ENCODE peak calls at places on chromosomes 6 and 20, in six cellular contexts. One of them, this sample, is unnamed.

GRCh38 chr6:107704377-107705013 is 119.6 kb downstream of the SCML4 start:
- DNase-seq in HFFc6: peak
- DNase-seq in spleen: no peak
- DNase-seq in neural crest cell: peak
- DNase-seq in CD8-positive, alpha-beta T cell: no peak
- DNase-seq in astrocyte of the spinal cord: peak
- DNase-seq in this sample: no peak

GRCh38 chr6:11272491-11273192 is 40.2 kb upstream of the NEDD9 start:
- DNase-seq in HFFc6: no peak
- DNase-seq in spleen: no peak
- DNase-seq in neural crest cell: no peak
- DNase-seq in CD8-positive, alpha-beta T cell: no peak
- DNase-seq in astrocyte of the spinal cord: no peak
- DNase-seq in this sample: no peak

GRCh38 chr20:14284443-14284842 is 53.0 kb downstream of the FLRT3 start:
- DNase-seq in HFFc6: no peak
- DNase-seq in spleen: no peak
- DNase-seq in neural crest cell: no peak
- DNase-seq in CD8-positive, alpha-beta T cell: no peak
- DNase-seq in astrocyte of the spinal cord: no peak
- DNase-seq in this sample: no peak

GRCh38 chr6:29953706-29954105 is 11.4 kb downstream of the HLA-A start:
- DNase-seq in HFFc6: no peak
- DNase-seq in spleen: no peak
- DNase-seq in neural crest cell: no peak
- DNase-seq in CD8-positive, alpha-beta T cell: no peak
- DNase-seq in astrocyte of the spinal cord: no peak
- DNase-seq in this sample: no peak

GRCh38 chr6:150874184-150874583 is 8.7 kb downstream of the MTHFD1L start:
- DNase-seq in HFFc6: no peak
- DNase-seq in spleen: no peak
- DNase-seq in neural crest cell: no peak
- DNase-seq in CD8-positive, alpha-beta T cell: no peak
- DNase-seq in astrocyte of the spinal cord: no peak
- DNase-seq in this sample: no peak

GRCh38 chr6:41940759-41941279 is 789 bp downstream of the CCND3 start:
- DNase-seq in HFFc6: peak
- DNase-seq in spleen: peak
- DNase-seq in neural crest cell: no peak
- DNase-seq in CD8-positive, alpha-beta T cell: peak
- DNase-seq in astrocyte of the spinal cord: peak
- DNase-seq in this sample: no peak

GRCh38 chr6:166960609-166960978 is 4.2 kb upstream of the RNASET2 start:
- DNase-seq in HFFc6: no peak
- DNase-seq in spleen: no peak
- DNase-seq in neural crest cell: no peak
- DNase-seq in CD8-positive, alpha-beta T cell: no peak
- DNase-seq in astrocyte of the spinal cord: no peak
- DNase-seq in this sample: no peak

GRCh38 chr20:41412324-41412723 is 45.7 kb upstream of the EMILIN3 start:
- DNase-seq in HFFc6: no peak
- DNase-seq in spleen: no peak
- DNase-seq in neural crest cell: no peak
- DNase-seq in CD8-positive, alpha-beta T cell: no peak
- DNase-seq in astrocyte of the spinal cord: no peak
- DNase-seq in this sample: no peak

GRCh38 chr20:5797165-5797564 is 47.0 kb downstream of the SHLD1 start:
- DNase-seq in HFFc6: no peak
- DNase-seq in spleen: no peak
- DNase-seq in neural crest cell: no peak
- DNase-seq in CD8-positive, alpha-beta T cell: no peak
- DNase-seq in astrocyte of the spinal cord: no peak
- DNase-seq in this sample: no peak

GRCh38 chr20:5703542-5704215 is 46.5 kb upstream of the SHLD1 start:
- DNase-seq in HFFc6: no peak
- DNase-seq in spleen: no peak
- DNase-seq in neural crest cell: no peak
- DNase-seq in CD8-positive, alpha-beta T cell: no peak
- DNase-seq in astrocyte of the spinal cord: no peak
- DNase-seq in this sample: no peak

GRCh38 chr20:36779656-36780025 is 6.1 kb upstream of the DSN1 start:
- DNase-seq in HFFc6: no peak
- DNase-seq in spleen: peak
- DNase-seq in neural crest cell: no peak
- DNase-seq in CD8-positive, alpha-beta T cell: no peak
- DNase-seq in astrocyte of the spinal cord: no peak
- DNase-seq in this sample: no peak

GRCh38 chr6:131061771-131062160 is 1.3 kb downstream of the EPB41L2 start:
- DNase-seq in HFFc6: no peak
- DNase-seq in spleen: no peak
- DNase-seq in neural crest cell: no peak
- DNase-seq in CD8-positive, alpha-beta T cell: no peak
- DNase-seq in astrocyte of the spinal cord: no peak
- DNase-seq in this sample: no peak

GRCh38 chr6:129766959-129767728 is 57.2 kb upstream of the ARHGAP18 start:
- DNase-seq in HFFc6: peak
- DNase-seq in spleen: peak
- DNase-seq in neural crest cell: peak
- DNase-seq in CD8-positive, alpha-beta T cell: peak
- DNase-seq in astrocyte of the spinal cord: peak
- DNase-seq in this sample: no peak

GRCh38 chr6:5684320-5684719 is 322.4 kb downstream of the NRN1 start:
- DNase-seq in HFFc6: no peak
- DNase-seq in spleen: no peak
- DNase-seq in neural crest cell: no peak
- DNase-seq in CD8-positive, alpha-beta T cell: no peak
- DNase-seq in astrocyte of the spinal cord: peak
- DNase-seq in this sample: no peak

GRCh38 chr20:15643713-15644112 is 929.5 kb downstream of the KIF16B start:
- DNase-seq in HFFc6: no peak
- DNase-seq in spleen: no peak
- DNase-seq in neural crest cell: no peak
- DNase-seq in CD8-positive, alpha-beta T cell: no peak
- DNase-seq in astrocyte of the spinal cord: peak
- DNase-seq in this sample: no peak

GRCh38 chr6:159421586-159421985 is 252.4 kb downstream of the FNDC1 start:
- DNase-seq in HFFc6: no peak
- DNase-seq in spleen: no peak
- DNase-seq in neural crest cell: no peak
- DNase-seq in CD8-positive, alpha-beta T cell: no peak
- DNase-seq in astrocyte of the spinal cord: no peak
- DNase-seq in this sample: no peak

GRCh38 chr20:16844406-16844805 is 96.2 kb downstream of the OTOR start:
- DNase-seq in HFFc6: no peak
- DNase-seq in spleen: no peak
- DNase-seq in neural crest cell: no peak
- DNase-seq in CD8-positive, alpha-beta T cell: no peak
- DNase-seq in astrocyte of the spinal cord: no peak
- DNase-seq in this sample: no peak

GRCh38 chr20:62052336-62052841 is 13.3 kb downstream of the TAF4 start:
- DNase-seq in HFFc6: no peak
- DNase-seq in spleen: peak
- DNase-seq in neural crest cell: no peak
- DNase-seq in CD8-positive, alpha-beta T cell: no peak
- DNase-seq in astrocyte of the spinal cord: no peak
- DNase-seq in this sample: no peak

GRCh38 chr6:17081860-17082508 is 19.9 kb upstream of the STMND1 start:
- DNase-seq in HFFc6: no peak
- DNase-seq in spleen: no peak
- DNase-seq in neural crest cell: no peak
- DNase-seq in CD8-positive, alpha-beta T cell: no peak
- DNase-seq in astrocyte of the spinal cord: no peak
- DNase-seq in this sample: no peak

GRCh38 chr6:47810885-47811284 is 29.1 kb downstream of the OPN5 start:
- DNase-seq in HFFc6: no peak
- DNase-seq in spleen: no peak
- DNase-seq in neural crest cell: no peak
- DNase-seq in CD8-positive, alpha-beta T cell: no peak
- DNase-seq in astrocyte of the spinal cord: no peak
- DNase-seq in this sample: no peak
- TF ChIP-seq CTCF in HFFc6: no peak
- TF ChIP-seq CTCF in spleen: no peak
- TF ChIP-seq CTCF in neural crest cell: no peak
- TF ChIP-seq CTCF in CD8-positive, alpha-beta T cell: no peak
- TF ChIP-seq CTCF in astrocyte of the spinal cord: no peak
- TF ChIP-seq CTCF in this sample: no peak

DNA sequence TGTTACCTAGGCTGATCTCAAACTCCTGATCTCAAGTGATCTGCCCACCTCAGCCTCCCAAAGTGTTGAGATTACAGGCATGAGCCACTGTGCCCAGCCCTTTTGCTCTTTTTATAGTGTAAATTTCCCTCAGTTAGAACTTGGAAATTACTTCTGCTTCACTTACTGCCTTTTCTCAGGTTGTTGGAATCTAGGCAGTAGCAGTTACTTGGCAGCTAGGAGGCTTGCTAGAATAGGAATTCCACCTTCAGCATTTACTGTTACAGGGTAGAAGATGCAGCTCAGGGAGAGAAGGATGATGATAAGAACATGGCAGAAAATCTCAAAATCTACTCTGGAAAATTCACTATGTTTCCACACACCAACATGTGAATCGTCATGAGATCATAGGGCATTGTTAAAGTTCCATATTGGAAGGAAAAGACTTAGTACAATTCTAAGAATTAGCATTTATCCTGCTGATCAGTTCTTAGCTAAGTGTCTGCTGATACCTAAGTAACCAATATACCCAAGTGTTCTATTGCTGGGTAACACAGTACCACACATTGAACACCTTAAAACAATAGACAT is 182.2 kb downstream of the SLC16A10 start:
- DNase-seq in HFFc6: no peak
- DNase-seq in spleen: no peak
- DNase-seq in neural crest cell: no peak
- DNase-seq in CD8-positive, alpha-beta T cell: no peak
- DNase-seq in astrocyte of the spinal cord: no peak
- DNase-seq in this sample: no peak
- TF ChIP-seq CTCF in HFFc6: no peak
- TF ChIP-seq CTCF in spleen: no peak
- TF ChIP-seq CTCF in neural crest cell: no peak
- TF ChIP-seq CTCF in CD8-positive, alpha-beta T cell: no peak
- TF ChIP-seq CTCF in astrocyte of the spinal cord: no peak
- TF ChIP-seq CTCF in this sample: no peak

GRCh38 chr6:90109141-90109540 is 187.5 kb downstream of the BACH2 start:
- DNase-seq in HFFc6: no peak
- DNase-seq in spleen: no peak
- DNase-seq in neural crest cell: no peak
- DNase-seq in CD8-positive, alpha-beta T cell: no peak
- DNase-seq in astrocyte of the spinal cord: no peak
- DNase-seq in this sample: no peak

GRCh38 chr6:90110971-90111370 is 185.7 kb downstream of the BACH2 start:
- DNase-seq in HFFc6: no peak
- DNase-seq in spleen: no peak
- DNase-seq in neural crest cell: no peak
- DNase-seq in CD8-positive, alpha-beta T cell: peak
- DNase-seq in astrocyte of the spinal cord: no peak
- DNase-seq in this sample: no peak

GRCh38 chr6:90113389-90113788 is 183.3 kb downstream of the BACH2 start:
- DNase-seq in HFFc6: no peak
- DNase-seq in spleen: no peak
- DNase-seq in neural crest cell: no peak
- DNase-seq in CD8-positive, alpha-beta T cell: no peak
- DNase-seq in astrocyte of the spinal cord: no peak
- DNase-seq in this sample: no peak

GRCh38 chr6:90107721-90108364 is 188.8 kb downstream of the BACH2 start:
- DNase-seq in HFFc6: no peak
- DNase-seq in spleen: no peak
- DNase-seq in neural crest cell: no peak
- DNase-seq in CD8-positive, alpha-beta T cell: no peak
- DNase-seq in astrocyte of the spinal cord: no peak
- DNase-seq in this sample: no peak

GRCh38 chr6:90111387-90111786 is 185.3 kb downstream of the BACH2 start:
- DNase-seq in HFFc6: no peak
- DNase-seq in spleen: no peak
- DNase-seq in neural crest cell: no peak
- DNase-seq in CD8-positive, alpha-beta T cell: no peak
- DNase-seq in astrocyte of the spinal cord: no peak
- DNase-seq in this sample: no peak
- TF ChIP-seq CTCF in HFFc6: no peak
- TF ChIP-seq CTCF in spleen: no peak
- TF ChIP-seq CTCF in neural crest cell: no peak
- TF ChIP-seq CTCF in CD8-positive, alpha-beta T cell: no peak
- TF ChIP-seq CTCF in astrocyte of the spinal cord: no peak
- TF ChIP-seq CTCF in this sample: no peak

DNA sequence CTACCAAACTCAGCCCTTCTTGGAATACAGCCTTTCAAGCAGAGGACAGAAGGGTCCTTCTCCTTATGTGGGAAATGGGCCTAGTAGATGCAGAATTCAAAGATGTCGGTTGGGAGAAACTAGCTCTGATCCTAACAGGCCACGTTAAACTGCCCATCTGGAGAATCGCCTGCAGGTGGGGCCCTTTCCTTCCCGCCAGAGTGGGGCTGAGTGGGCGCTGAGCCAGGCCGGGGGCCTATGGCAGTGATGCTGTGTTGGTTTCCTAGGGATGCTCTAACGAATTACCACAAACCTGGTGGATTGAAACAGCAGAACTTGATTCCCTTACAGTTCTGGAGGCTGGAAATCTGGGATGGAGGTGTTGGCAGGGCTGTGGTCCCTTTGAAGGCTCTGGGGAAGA is 9.1 kb downstream of the MAPK13 start:
- DNase-seq in HFFc6: no peak
- DNase-seq in spleen: no peak
- DNase-seq in neural crest cell: no peak
- DNase-seq in CD8-positive, alpha-beta T cell: no peak
- DNase-seq in astrocyte of the spinal cord: no peak
- DNase-seq in this sample: no peak
- TF ChIP-seq CTCF in HFFc6: peak
- TF ChIP-seq CTCF in spleen: no peak
- TF ChIP-seq CTCF in neural crest cell: peak
- TF ChIP-seq CTCF in CD8-positive, alpha-beta T cell: no peak
- TF ChIP-seq CTCF in astrocyte of the spinal cord: peak
- TF ChIP-seq CTCF in this sample: no peak

GRCh38 chr6:113461153-113461897 is 395.8 kb upstream of the MARCKS start:
- DNase-seq in HFFc6: no peak
- DNase-seq in spleen: no peak
- DNase-seq in neural crest cell: no peak
- DNase-seq in CD8-positive, alpha-beta T cell: no peak
- DNase-seq in astrocyte of the spinal cord: no peak
- DNase-seq in this sample: no peak
- TF ChIP-seq CTCF in HFFc6: peak
- TF ChIP-seq CTCF in spleen: no peak
- TF ChIP-seq CTCF in neural crest cell: peak
- TF ChIP-seq CTCF in CD8-positive, alpha-beta T cell: no peak
- TF ChIP-seq CTCF in astrocyte of the spinal cord: peak
- TF ChIP-seq CTCF in this sample: no peak

This sample was measured in omental fat pad.